ENCODE peak calls at places on chromosomes 2 and 18, in eight cellular contexts. A is HFFc6, Q is mucosa of descending colon, W is T-helper 17 cell, O is tibial artery, D is GM19239, Y is hypothalamus, S is anterior cingulate cortex. Z is an unnamed sample.

GRCh38 chr18:79199691-79200374 is 130.6 kb downstream of the ATP9B start:
- DNase-seq in A (peak; percentile 88), Q (no peak), W (no peak), O (no peak), D (no peak), Y (no peak), S (no peak), Z (no peak)

GRCh38 chr2:73293534-73294171 is at the start of gene EGR4:
- DNase-seq in A (peak; percentile 28), Q (peak; percentile 58), W (peak; percentile 81), O (no peak), D (peak; percentile 96), Y (no peak), S (peak; percentile 85), Z (peak; percentile 80)

GRCh38 chr2:217804786-217805678 is 197.8 kb downstream of the TNS1 start:
- DNase-seq in A (no peak), Q (no peak), W (no peak), O (peak; percentile 20), D (no peak), Y (no peak), S (no peak), Z (no peak)

GRCh38 chr18:715626-716025 is 3.2 kb upstream of the ENOSF1 start:
- DNase-seq in A (peak; percentile 45), Q (no peak), W (no peak), O (no peak), D (no peak), Y (no peak), S (no peak), Z (no peak)

GRCh38 chr2:98463081-98463481 is 18.4 kb downstream of the INPP4A start:
- DNase-seq in A (no peak), Q (no peak), W (no peak), O (no peak), D (no peak), Y (no peak), S (no peak), Z (no peak)

GRCh38 chr2:165018207-165018606 is 62.9 kb upstream of the SLC38A11 start:
- DNase-seq in A (no peak), Q (no peak), W (no peak), O (no peak), D (no peak), Y (no peak), S (peak; percentile 62), Z (no peak)

GRCh38 chr2:210337159-210337558 is 22.2 kb upstream of the MYL1 start:
- DNase-seq in A (no peak), Q (no peak), W (no peak), O (no peak), D (no peak), Y (no peak), S (no peak), Z (no peak)

GRCh38 chr18:35497006-35497333 is 790 bp downstream of the INO80C start:
- DNase-seq in A (no peak), Q (no peak), W (no peak), O (no peak), D (no peak), Y (no peak), S (no peak), Z (no peak)

GRCh38 chr2:23590227-23590869 is 205.4 kb downstream of the KLHL29 start:
- DNase-seq in A (no peak), Q (no peak), W (no peak), O (no peak), D (no peak), Y (no peak), S (no peak), Z (no peak)

GRCh38 chr18:22822024-22822423 is 111.1 kb upstream of the RBBP8 start:
- DNase-seq in A (peak; percentile 29), Q (no peak), W (no peak), O (no peak), D (no peak), Y (no peak), S (no peak), Z (no peak)

GRCh38 chr2:10989151-10989550 is 77.4 kb downstream of the KCNF1 start:
- DNase-seq in A (no peak), Q (no peak), W (no peak), O (no peak), D (no peak), Y (no peak), S (no peak), Z (no peak)

GRCh38 chr2:159798376-159798724 is 342 bp upstream of the CD302 start:
- DNase-seq in A (no peak), Q (no peak), W (no peak), O (no peak), D (no peak), Y (no peak), S (no peak), Z (no peak)

GRCh38 chr2:241063587-241063986 is 38.5 kb downstream of the MTERF4 start:
- DNase-seq in A (no peak), Q (no peak), W (no peak), O (no peak), D (no peak), Y (no peak), S (no peak), Z (no peak)

GRCh38 chr18:79394438-79395307 is 1.1 kb upstream of the NFATC1 start:
- DNase-seq in A (peak; percentile 21), Q (peak; percentile 48), W (no peak), O (peak; percentile 60), D (no peak), Y (no peak), S (no peak), Z (no peak)

GRCh38 chr18:13446581-13447470 is 228.3 kb downstream of the LDLRAD4 start:
- DNase-seq in A (no peak), Q (no peak), W (no peak), O (no peak), D (no peak), Y (no peak), S (no peak), Z (no peak)

GRCh38 chr2:141709756-141710155 is 421.1 kb downstream of the LRP1B start:
- DNase-seq in A (no peak), Q (no peak), W (no peak), O (no peak), D (no peak), Y (no peak), S (no peak), Z (no peak)

GRCh38 chr2:170736628-170737027 is 21.5 kb downstream of the SP5 start:
- DNase-seq in A (no peak), Q (no peak), W (no peak), O (no peak), D (no peak), Y (no peak), S (no peak), Z (no peak)

GRCh38 chr2:146624429-146624828 is 1220.4 kb upstream of the ACVR2A start:
- DNase-seq in A (no peak), Q (no peak), W (no peak), O (no peak), D (no peak), Y (no peak), S (no peak), Z (no peak)

GRCh38 chr2:42756956-42757513 is 6.9 kb downstream of the OXER1 start:
- DNase-seq in A (no peak), Q (no peak), W (no peak), O (no peak), D (no peak), Y (no peak), S (no peak), Z (no peak)

GRCh38 chr2:46812381-46813024 is 103.1 kb downstream of the MCFD2 start:
- DNase-seq in A (peak; percentile 70), Q (no peak), W (no peak), O (peak; percentile 85), D (no peak), Y (no peak), S (peak; percentile 55), Z (no peak)

GRCh38 chr2:138424436-138425140 is 77.0 kb upstream of the SPOPL start:
- DNase-seq in A (no peak), Q (no peak), W (no peak), O (no peak), D (no peak), Y (no peak), S (no peak), Z (no peak)

GRCh38 chr2:176704282-176704773 is 435.1 kb downstream of the MTX2 start:
- DNase-seq in A (no peak), Q (no peak), W (no peak), O (no peak), D (no peak), Y (no peak), S (no peak), Z (no peak)

Z was measured in SW 1271.